ENCODE peak calls at places on chromosomes 4 and X, in seven cellular contexts. P is A549, J is cardiac muscle cell, X is neural progenitor cell, K is HFF-Myc, B is WTC11, C is astrocyte. M is an unnamed sample.

GRCh38 chr4:59841698-59842097 is 1358.4 kb upstream of the ADGRL3 start:
- DNase-seq in P (no peak), J (no peak), X (no peak), K (no peak), B (no peak), C (no peak), M (no peak)

GRCh38 chr4:32133141-32133540 is 1413.0 kb downstream of the PCDH7 start:
- DNase-seq in P (no peak), J (no peak), X (no peak), K (no peak), B (no peak), C (no peak), M (no peak)

GRCh38 chr4:74531952-74532794 is 87.2 kb downstream of the AREG start:
- DNase-seq in P (peak; percentile 90), J (peak; percentile 94), X (peak; percentile 71), K (no peak), B (no peak), C (peak; percentile 54), M (peak; percentile 47)

GRCh38 chr4:10115657-10116624 is 658 bp downstream of the WDR1 start:
- DNase-seq in P (peak; percentile 52), J (peak; percentile 48), X (peak; percentile 56), K (no peak), B (peak; percentile 61), C (no peak), M (no peak)

GRCh38 chr4:76301775-76302162 is 4.8 kb upstream of the STBD1 start:
- DNase-seq in P (no peak), J (no peak), X (no peak), K (no peak), B (no peak), C (peak; percentile 1), M (no peak)

GRCh38 chr4:5636766-5637670 is 71.3 kb downstream of the EVC2 start:
- DNase-seq in P (no peak), J (no peak), X (no peak), K (no peak), B (no peak), C (no peak), M (no peak)

GRCh38 chr4:135838889-135839288 is 1637.3 kb upstream of the PABPC4L start:
- DNase-seq in P (peak; percentile 77), J (no peak), X (peak; percentile 15), K (no peak), B (no peak), C (peak; percentile 38), M (no peak)

GRCh38 chr4:13285336-13285735 is 198.8 kb downstream of the RAB28 start:
- DNase-seq in P (no peak), J (no peak), X (no peak), K (no peak), B (no peak), C (peak; percentile 47), M (no peak)

GRCh38 chrX:118528089-118528753 is 32.6 kb downstream of the DOCK11 start:
- DNase-seq in P (no peak), J (no peak), X (no peak), K (no peak), B (no peak), C (no peak), M (no peak)

GRCh38 chr4:142353149-142353738 is 492.9 kb downstream of the INPP4B start:
- DNase-seq in P (peak; percentile 61), J (peak; percentile 81), X (peak; percentile 85), K (peak; percentile 43), B (no peak), C (peak; percentile 63), M (peak; percentile 46)

GRCh38 chr4:26826721-26827120 is 33.9 kb upstream of the STIM2 start:
- DNase-seq in P (peak; percentile 12), J (peak; percentile 68), X (no peak), K (no peak), B (no peak), C (no peak), M (no peak)

GRCh38 chr4:134628074-134628473 is 426.5 kb upstream of the PABPC4L start:
- DNase-seq in P (no peak), J (no peak), X (no peak), K (peak; percentile 17), B (no peak), C (peak; percentile 31), M (no peak)

GRCh38 chr4:86730310-86730709 is 118.9 kb downstream of the SLC10A6 start:
- DNase-seq in P (no peak), J (no peak), X (peak; percentile 24), K (no peak), B (peak; percentile 63), C (no peak), M (no peak)

GRCh38 chr4:56078866-56079265 is 130.1 kb downstream of the CEP135 start:
- DNase-seq in P (no peak), J (no peak), X (no peak), K (no peak), B (no peak), C (no peak), M (no peak)

GRCh38 chr4:118836763-118837507 is 1.0 kb upstream of the SEC24D start:
- DNase-seq in P (no peak), J (no peak), X (no peak), K (no peak), B (no peak), C (no peak), M (no peak)

GRCh38 chrX:12447448-12448154 is 309.3 kb downstream of the FRMPD4 start:
- DNase-seq in P (peak; percentile 53), J (peak; percentile 83), X (no peak), K (peak; percentile 14), B (no peak), C (peak; percentile 76), M (peak; percentile 76)

GRCh38 chr4:124414641-124415040 is 297.9 kb downstream of the ANKRD50 start:
- DNase-seq in P (no peak), J (peak; percentile 6), X (no peak), K (no peak), B (no peak), C (peak; percentile 50), M (no peak)

GRCh38 chr4:113389160-113389559 is 339.7 kb downstream of the ANK2 start:
- DNase-seq in P (no peak), J (no peak), X (no peak), K (no peak), B (no peak), C (no peak), M (no peak)

GRCh38 chrX:130836447-130836846 is 66.6 kb downstream of the ENOX2 start:
- DNase-seq in P (no peak), J (peak; percentile 13), X (no peak), K (no peak), B (no peak), C (peak; percentile 2), M (no peak)

GRCh38 chr4:188400456-188400855 is 261.2 kb downstream of the TRIML1 start:
- DNase-seq in P (no peak), J (peak; percentile 42), X (no peak), K (no peak), B (no peak), C (no peak), M (no peak)

GRCh38 chr4:148444296-148445070 is 2.3 kb upstream of the NR3C2 start:
- DNase-seq in P (no peak), J (no peak), X (peak; percentile 70), K (no peak), B (peak; percentile 56), C (no peak), M (no peak)

GRCh38 chrX:145654486-145654885 is 163.1 kb upstream of the SLITRK2 start:
- DNase-seq in P (no peak), J (no peak), X (no peak), K (no peak), B (no peak), C (no peak), M (no peak)
- TF ChIP-seq CTCF in P (no peak), J (no peak), X (no peak), K (no peak), B (no peak), C (no peak), M (no peak)

GRCh38 chr4:7381890-7382633 is 52.7 kb downstream of the PSAPL1 start:
- DNase-seq in P (no peak), J (no peak), X (no peak), K (no peak), B (no peak), C (no peak), M (no peak)

GRCh38 chr4:7382634-7383014 is 52.1 kb downstream of the PSAPL1 start:
- DNase-seq in P (no peak), J (no peak), X (no peak), K (no peak), B (no peak), C (no peak), M (no peak)

GRCh38 chr4:7379719-7380118 is 55.0 kb downstream of the PSAPL1 start:
- DNase-seq in P (no peak), J (no peak), X (no peak), K (no peak), B (no peak), C (no peak), M (no peak)

GRCh38 chr4:7383251-7383650 is 51.5 kb downstream of the PSAPL1 start:
- DNase-seq in P (no peak), J (no peak), X (no peak), K (no peak), B (no peak), C (no peak), M (no peak)

DNA sequence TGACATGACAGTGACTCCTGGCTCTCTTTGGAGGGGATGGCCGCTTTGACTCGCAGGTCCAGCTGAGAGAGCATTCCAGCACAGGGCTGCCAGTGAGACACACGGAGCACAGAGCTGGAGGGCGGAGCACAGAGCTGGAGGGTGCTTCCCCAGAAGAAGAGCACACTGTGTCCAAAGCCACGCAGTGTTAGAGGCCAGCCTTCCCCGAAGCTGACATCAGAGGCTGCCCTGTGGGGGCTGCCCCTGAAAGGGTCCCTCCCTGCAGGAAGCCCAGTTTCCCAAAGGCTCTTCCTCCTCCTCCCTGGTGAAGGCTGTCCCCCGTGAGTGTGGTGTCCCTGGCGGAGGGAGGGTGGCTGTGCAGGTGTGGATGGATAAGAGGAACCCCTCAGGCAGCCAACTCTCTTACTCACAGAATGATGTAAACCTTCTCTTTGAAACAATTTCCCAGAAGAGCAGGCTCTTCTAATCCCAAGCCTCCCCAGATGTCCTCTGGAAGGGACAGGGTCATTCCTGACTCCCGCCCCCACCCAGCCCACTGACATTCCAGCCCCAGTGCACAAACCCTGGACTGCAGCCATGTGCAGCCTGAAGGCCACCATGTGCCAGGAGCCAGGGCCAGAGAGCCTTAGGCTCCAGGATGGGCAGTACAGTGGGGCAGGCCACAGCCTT is 53.4 kb downstream of the PSAPL1 start:
- DNase-seq in P (no peak), J (no peak), X (no peak), K (no peak), B (no peak), C (no peak), M (no peak)
- TF ChIP-seq CTCF in P (no peak), J (no peak), X (no peak), K (no peak), B (no peak), C (no peak), M (no peak)

GRCh38 chr4:95532305-95532704 is 16.5 kb downstream of the UNC5C start:
- DNase-seq in P (no peak), J (no peak), X (no peak), K (no peak), B (no peak), C (no peak), M (no peak)
- TF ChIP-seq CTCF in P (no peak), J (no peak), X (no peak), K (no peak), B (no peak), C (no peak), M (no peak)

DNA sequence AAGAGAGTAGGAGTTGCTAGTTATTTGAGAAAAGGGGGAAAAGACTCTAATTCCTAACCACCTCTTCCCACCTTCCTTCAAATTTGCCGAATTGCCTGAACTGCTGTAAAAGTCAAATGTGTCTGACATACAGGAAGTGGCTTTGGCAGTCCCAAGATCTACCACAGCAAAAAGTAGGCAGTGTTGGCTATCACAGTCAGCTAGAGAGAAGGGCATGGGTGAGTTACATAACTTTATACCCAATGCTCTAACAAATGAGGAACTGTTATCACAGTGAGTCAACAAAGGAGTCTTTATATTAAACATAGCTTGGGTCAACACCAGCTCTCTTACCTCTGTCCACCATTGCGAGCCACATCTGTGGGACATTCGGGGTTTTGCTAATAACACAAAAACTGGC is 2.4 kb upstream of the MBNL3 start:
- DNase-seq in P (peak; percentile 6), J (peak; percentile 21), X (no peak), K (no peak), B (no peak), C (no peak), M (no peak)
- TF ChIP-seq CTCF in P (no peak), J (no peak), X (no peak), K (no peak), B (no peak), C (no peak), M (no peak)

M was measured in AG04449.